ENCODE peak calls at places on chromosomes 7 and 10, in six cellular contexts. I is A549, P is sigmoid colon, X is tibial nerve, L is suprapubic skin, T is uterus. Q is an unnamed sample.

GRCh38 chr10:88781206-88781605 is 21.3 kb upstream of the LIPM start:
- DNase-seq in P (no peak), I (no peak), X (no peak), T (no peak), L (no peak), Q (no peak)

GRCh38 chr10:53744746-53745145 is 972.2 kb upstream of the MBL2 start:
- DNase-seq in T (no peak), L (no peak), I (no peak), P (no peak), X (no peak), Q (no peak)

GRCh38 chr10:62618576-62619408 is 185.7 kb upstream of the ADO start:
- DNase-seq in P (peak), X (no peak), I (no peak), L (no peak), T (no peak), Q (peak)

GRCh38 chr7:137847418-137848050 is 760 bp upstream of the DGKI start:
- DNase-seq in T (no peak), P (no peak), L (no peak), I (no peak), X (no peak), Q (no peak)

GRCh38 chr7:1499367-1500029 is 4.7 kb downstream of the INTS1 start:
- DNase-seq in I (no peak), P (no peak), T (no peak), X (no peak), L (no peak), Q (no peak)

GRCh38 chr7:157397036-157397720 is 60.4 kb downstream of the DNAJB6 start:
- DNase-seq in T (no peak), I (no peak), X (no peak), L (no peak), P (peak), Q (no peak)

GRCh38 chr10:86671985-86672710 is 3.8 kb downstream of the LDB3 start:
- DNase-seq in L (no peak), I (no peak), P (no peak), X (no peak), T (peak), Q (no peak)

GRCh38 chr7:21651697-21652096 is 108.9 kb downstream of the DNAH11 start:
- DNase-seq in L (no peak), X (no peak), T (no peak), I (no peak), P (no peak), Q (no peak)

GRCh38 chr10:132163278-132163765 is 23.4 kb upstream of the DPYSL4 start:
- DNase-seq in P (no peak), L (no peak), T (no peak), I (peak), X (no peak), Q (no peak)

GRCh38 chr10:99834410-99834809 is 52.0 kb downstream of the ABCC2 start:
- DNase-seq in T (no peak), P (no peak), L (no peak), I (peak), X (no peak), Q (no peak)

GRCh38 chr10:128050117-128050516 is 76.1 kb downstream of the MKI67 start:
- DNase-seq in T (no peak), X (no peak), L (no peak), I (no peak), P (peak), Q (no peak)

GRCh38 chr10:91590142-91590903 is 42.5 kb downstream of the PPP1R3C start:
- DNase-seq in I (peak), L (no peak), X (peak), P (peak), T (peak), Q (no peak)

GRCh38 chr10:89100680-89101079 is 106.4 kb downstream of the CH25H start:
- DNase-seq in P (no peak), T (no peak), I (no peak), X (no peak), L (no peak), Q (no peak)

GRCh38 chr7:23230586-23231195 is 15.9 kb upstream of the GPNMB start:
- DNase-seq in I (no peak), X (no peak), T (no peak), L (no peak), P (no peak), Q (no peak)

GRCh38 chr7:7347045-7347444 is 164.7 kb downstream of the C1GALT1 start:
- DNase-seq in T (no peak), I (no peak), L (no peak), P (no peak), X (no peak), Q (no peak)

GRCh38 chr7:98206451-98207330 is 4.5 kb upstream of the BHLHA15 start:
- DNase-seq in L (peak), T (no peak), P (no peak), X (no peak), I (no peak), Q (no peak)

GRCh38 chr7:81637527-81637926 is 132.3 kb downstream of the HGF start:
- DNase-seq in X (no peak), I (no peak), P (no peak), L (no peak), T (no peak), Q (no peak)

GRCh38 chr10:80460399-80461207 is 6.5 kb downstream of the TSPAN14 start:
- DNase-seq in L (peak), X (no peak), T (no peak), I (no peak), P (peak), Q (peak)

GRCh38 chr10:80463868-80464267 is 9.8 kb downstream of the TSPAN14 start:
- DNase-seq in L (no peak), I (no peak), T (no peak), X (no peak), P (peak), Q (no peak)

GRCh38 chr10:80462986-80463741 is 9.1 kb downstream of the TSPAN14 start:
- DNase-seq in T (no peak), X (no peak), L (no peak), P (peak), I (no peak), Q (peak)

GRCh38 chr10:80461208-80462183 is 7.4 kb downstream of the TSPAN14 start:
- DNase-seq in X (no peak), T (no peak), I (no peak), P (peak), L (peak), Q (peak)

GRCh38 chr10:80462277-80462985 is 8.3 kb downstream of the TSPAN14 start:
- DNase-seq in I (no peak), T (no peak), P (peak), X (no peak), L (no peak), Q (peak)
- H3K4me3 ChIP-seq in I (no peak), T (no peak), P (no peak), X (peak), L (peak), Q (no peak)

GRCh38 chr7:124349443-124349842 is 316.6 kb upstream of the TMEM229A start:
- DNase-seq in P (no peak), L (no peak), T (no peak), X (no peak), I (no peak), Q (no peak)
- TF ChIP-seq CTCF in P (no peak), L (no peak), T (no peak), X (no peak), I (no peak), Q (no peak)

GRCh38 chr10:83539528-83540308 is 599.6 kb upstream of the GHITM start:
- DNase-seq in I (no peak), T (peak), X (peak), L (no peak), P (peak), Q (no peak)
- TF ChIP-seq POLR2A in I (no peak), T (no peak), X (no peak), L (no peak), P (no peak), Q (no peak)

GRCh38 chr7:27148776-27149641 is 1.4 kb upstream of the HOXA6 start:
- DNase-seq in L (no peak), I (no peak), P (peak), T (no peak), X (no peak), Q (peak)
- H3K4me3 ChIP-seq in L (peak), I (peak), P (peak), T (peak), X (peak), Q (peak)

DNA sequence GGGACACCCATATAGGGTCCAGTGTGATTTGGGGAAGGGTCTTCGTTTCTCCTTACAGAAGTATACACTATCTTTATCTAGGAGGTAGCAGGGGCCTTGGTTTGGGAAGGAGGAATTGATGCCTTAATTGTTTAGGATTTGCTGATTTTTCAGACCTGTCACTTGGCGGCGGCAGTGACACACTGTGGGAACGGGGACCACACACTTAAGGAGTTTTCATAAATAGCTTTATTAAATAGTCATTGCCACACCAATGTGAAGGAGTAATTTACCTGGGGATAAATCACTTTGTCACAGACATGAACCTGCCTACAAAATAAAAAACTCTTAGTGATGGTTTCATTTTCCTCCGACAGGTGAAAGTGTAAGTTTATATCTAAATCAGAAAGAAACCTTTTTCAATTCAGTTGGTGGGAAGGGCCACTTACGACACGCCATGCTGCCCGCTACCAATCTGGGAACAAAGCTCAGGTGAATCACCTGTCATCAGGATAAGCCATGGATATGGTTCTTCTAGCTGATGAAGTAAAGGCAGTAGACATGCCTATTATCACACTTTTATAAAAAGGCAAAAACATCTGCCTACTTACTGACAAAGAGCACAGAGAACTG is 12.3 kb upstream of the ENO4 start:
- DNase-seq in I (no peak), L (no peak), P (no peak), X (no peak), T (no peak), Q (no peak)
- TF ChIP-seq CTCF in I (no peak), L (no peak), P (no peak), X (no peak), T (no peak), Q (no peak)

DNA sequence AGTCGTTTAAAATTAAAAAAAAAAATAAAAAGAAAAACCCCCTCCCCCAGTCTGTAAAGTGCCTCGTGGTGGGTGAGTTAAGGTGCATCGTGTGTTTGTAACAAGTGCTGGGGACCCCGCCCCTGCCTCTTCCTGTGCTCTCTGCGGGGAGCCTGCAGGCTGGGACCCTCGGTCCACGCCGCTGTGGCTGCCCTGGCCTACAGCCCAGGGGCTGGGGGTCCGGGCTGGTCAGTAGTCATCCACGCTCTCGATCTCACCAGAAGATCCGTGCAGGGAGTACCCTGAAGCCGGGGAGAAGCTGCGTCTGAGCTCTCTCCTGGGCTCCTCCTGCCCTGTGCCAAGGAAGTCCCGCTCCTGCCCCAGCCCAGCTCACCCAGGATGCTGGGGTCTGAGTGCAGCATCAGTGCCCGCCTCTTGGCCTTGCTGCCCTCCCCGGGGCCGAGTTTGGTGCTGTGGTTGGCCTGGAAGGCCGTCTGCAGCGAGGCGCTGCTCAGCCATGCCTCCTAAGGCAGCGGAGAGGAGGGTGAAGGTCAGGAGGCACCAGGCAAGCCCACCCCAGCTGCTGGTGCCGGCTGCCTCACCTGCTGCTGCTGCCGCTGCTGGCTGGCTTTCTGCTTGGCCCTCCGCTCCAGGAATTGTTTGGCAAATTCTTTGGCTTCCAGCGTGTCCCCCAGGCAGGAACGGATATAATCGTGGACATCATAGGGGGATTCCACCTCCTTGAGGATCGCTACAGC is 8.1 kb downstream of the GNB2 start:
- DNase-seq in P (peak), I (no peak), T (no peak), X (no peak), L (no peak), Q (peak)
- TF ChIP-seq POLR2A in P (no peak), I (no peak), T (no peak), X (no peak), L (no peak), Q (no peak)

DNA sequence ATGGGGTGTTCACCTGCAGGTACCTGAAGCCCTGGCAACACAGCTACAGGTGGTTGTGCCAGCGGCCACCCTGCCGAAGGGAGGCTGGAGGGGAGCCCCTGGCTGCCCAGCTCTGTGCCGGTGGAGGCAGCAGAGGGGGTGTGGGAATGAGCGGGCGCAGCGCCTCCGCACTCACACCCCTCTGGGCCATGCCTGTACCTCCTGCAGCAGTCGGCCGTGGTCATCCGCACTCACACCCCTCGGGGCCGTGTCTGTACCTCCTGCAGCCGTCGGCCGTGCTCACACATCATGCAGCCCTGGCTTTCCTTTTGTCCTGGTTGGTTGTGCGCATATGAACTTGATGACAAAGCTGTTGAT is 1.7 kb downstream of the ZNF511 start:
- DNase-seq in L (no peak), I (no peak), T (no peak), X (no peak), P (no peak), Q (no peak)
- H3K4me3 ChIP-seq in L (no peak), I (no peak), T (no peak), X (no peak), P (no peak), Q (no peak)